ENCODE peak calls at places on chromosomes 16 and 17, in eight cellular contexts. R is CD4-positive, alpha-beta T cell; E is NCI-H748 treated with DMSO at 0.1 percent for 48 hours; B is NCI-H460; X is sciatic nerve; I is neural progenitor cell; O is EL; V is stromal cell of bone marrow. Q is an unnamed sample.

GRCh38 chr17:50560931-50561750 is 626 bp downstream of the CACNA1G start:
- DNase-seq in X (no peak), E (no peak), O (no peak), B (no peak), I (peak), R (no peak), V (no peak), Q (no peak)

GRCh38 chr17:72978593-72979218 is 113.8 kb downstream of the SLC39A11 start:
- DNase-seq in B (no peak), R (no peak), O (no peak), I (no peak), X (no peak), V (no peak), E (no peak), Q (peak)

GRCh38 chr17:71941920-71942319 is 178.9 kb upstream of the SOX9 start:
- DNase-seq in V (no peak), E (no peak), X (no peak), B (no peak), R (no peak), O (no peak), I (no peak), Q (no peak)

GRCh38 chr17:48577946-48578615 is at the start of gene HOXB4:
- DNase-seq in I (peak), R (peak), V (no peak), O (no peak), E (peak), X (peak), B (no peak), Q (peak)

GRCh38 chr17:47252209-47252608 is 1.4 kb upstream of the ITGB3 start:
- DNase-seq in B (no peak), V (no peak), E (no peak), R (no peak), X (no peak), O (peak), I (no peak), Q (no peak)

GRCh38 chr17:15048933-15049539 is 216.1 kb downstream of the PMP22 start:
- DNase-seq in B (no peak), O (no peak), R (no peak), I (peak), X (no peak), V (no peak), E (no peak), Q (no peak)

GRCh38 chr17:6940186-6940649 is 55.6 kb upstream of the ALOX12 start:
- DNase-seq in V (peak), R (no peak), E (peak), X (no peak), I (no peak), B (no peak), O (peak), Q (no peak)

GRCh38 chr17:67401598-67402504 is 24.8 kb downstream of the PITPNC1 start:
- DNase-seq in X (no peak), O (no peak), V (no peak), E (no peak), I (no peak), B (no peak), R (no peak), Q (no peak)

GRCh38 chr17:4420692-4421131 is 13.0 kb upstream of the SPNS3 start:
- DNase-seq in B (peak), V (peak), I (peak), E (peak), X (no peak), R (peak), O (peak), Q (peak)

GRCh38 chr16:30092373-30093010 is 768 bp upstream of the TBX6 start:
- DNase-seq in X (peak), V (no peak), E (peak), O (peak), B (peak), R (no peak), I (peak), Q (peak)

GRCh38 chr17:65474658-65475057 is 86.8 kb downstream of the AXIN2 start:
- DNase-seq in E (no peak), B (no peak), X (no peak), V (no peak), I (no peak), O (no peak), R (no peak), Q (no peak)

GRCh38 chr17:1606352-1606985 is 22.2 kb downstream of the SLC43A2 start:
- DNase-seq in O (no peak), B (no peak), E (no peak), X (no peak), I (no peak), R (no peak), V (no peak), Q (no peak)